ENCODE peak calls at places on chromosomes 13 and 19, in five cellular contexts. S, X, H, U and F are unnamed samples.

GRCh38 chr13:60990032-60990733 is 425.5 kb downstream of the PCDH20 start:
- DNase-seq in S (peak; percentile 12), X (no peak), H (peak; percentile 23), U (peak; percentile 12), F (no peak)

GRCh38 chr19:51810228-51810627 is 15.3 kb downstream of the FPR3 start:
- DNase-seq in S (no peak), X (no peak), H (no peak), U (peak; percentile 68), F (no peak)

GRCh38 chr13:62631614-62632013 is 1216.0 kb upstream of the PCDH20 start:
- DNase-seq in S (no peak), X (no peak), H (no peak), U (no peak), F (no peak)

GRCh38 chr13:99895428-99895998 is 76.1 kb downstream of the ZIC5 start:
- DNase-seq in S (no peak), X (no peak), H (no peak), U (no peak), F (no peak)

GRCh38 chr13:114044486-114044885 is 70.6 kb upstream of the C13orf46 start:
- DNase-seq in S (no peak), X (no peak), H (no peak), U (no peak), F (no peak)

GRCh38 chr13:65236841-65237418 is 1993.2 kb downstream of the PCDH9 start:
- DNase-seq in S (no peak), X (no peak), H (no peak), U (no peak), F (peak; percentile 13)

GRCh38 chr13:55219538-55219937 is 1921.2 kb upstream of the PRR20A start:
- DNase-seq in S (no peak), X (no peak), H (no peak), U (no peak), F (no peak)

GRCh38 chr13:68745517-68745916 is 1362.1 kb upstream of the ATXN8OS start:
- DNase-seq in S (no peak), X (no peak), H (no peak), U (no peak), F (no peak)

GRCh38 chr13:68304287-68304893 is 1074.3 kb upstream of the PCDH9 start:
- DNase-seq in S (peak; percentile 74), X (no peak), H (no peak), U (peak; percentile 43), F (peak; percentile 2)

GRCh38 chr19:38280030-38280921 is 15.9 kb downstream of the SPINT2 start:
- DNase-seq in S (no peak), X (no peak), H (no peak), U (no peak), F (no peak)

GRCh38 chr19:1069009-1069779 is 2.2 kb downstream of the ARHGAP45 start:
- DNase-seq in S (no peak), X (no peak), H (no peak), U (no peak), F (no peak)

GRCh38 chr19:20858218-20858617 is 64.8 kb upstream of the ZNF85 start:
- DNase-seq in S (no peak), X (no peak), H (no peak), U (no peak), F (peak; percentile 25)

GRCh38 chr19:55368701-55369563 is 1.3 kb downstream of the IL11 start:
- DNase-seq in S (no peak), X (no peak), H (no peak), U (no peak), F (no peak)

GRCh38 chr19:29587518-29587986 is 18.5 kb upstream of the POP4 start:
- DNase-seq in S (no peak), X (peak; percentile 76), H (no peak), U (no peak), F (no peak)

GRCh38 chr19:13817615-13818371 is 22.6 kb downstream of the ZSWIM4 start:
- DNase-seq in S (no peak), X (no peak), H (peak; percentile 98), U (no peak), F (no peak)

GRCh38 chr13:30708541-30708940 is 26.8 kb upstream of the ALOX5AP start:
- DNase-seq in S (no peak), X (no peak), H (no peak), U (no peak), F (no peak)

GRCh38 chr19:46206176-46206575 is 23.4 kb upstream of the IGFL1 start:
- DNase-seq in S (no peak), X (no peak), H (no peak), U (no peak), F (no peak)

GRCh38 chr13:100301418-100301817 is 212.5 kb downstream of the PCCA start:
- DNase-seq in S (no peak), X (no peak), H (no peak), U (no peak), F (no peak)

GRCh38 chr19:38736413-38737280 is 7.6 kb downstream of the CAPN12 start:
- DNase-seq in S (peak; percentile 79), X (peak; percentile 17), H (peak; percentile 36), U (no peak), F (peak; percentile 38)

GRCh38 chr13:113404723-113405471 is 41.0 kb upstream of the GRTP1 start:
- DNase-seq in S (no peak), X (no peak), H (no peak), U (no peak), F (no peak)

GRCh38 chr13:57629391-57629804 is 2.1 kb upstream of the PCDH17 start:
- DNase-seq in S (peak; percentile 8), X (no peak), H (no peak), U (no peak), F (no peak)

GRCh38 chr19:10518444-10519361 is 1.5 kb upstream of the S1PR5 start:
- DNase-seq in S (no peak), X (no peak), H (no peak), U (no peak), F (no peak)

GRCh38 chr13:23707674-23708073 is 137.5 kb downstream of the TNFRSF19 start:
- DNase-seq in S (no peak), X (no peak), H (no peak), U (no peak), F (no peak)

GRCh38 chr13:77429320-77430142 is 102.6 kb upstream of the MYCBP2 start:
- DNase-seq in S (no peak), X (peak; percentile 93), H (no peak), U (no peak), F (no peak)

GRCh38 chr19:29680447-29680846 is 15.2 kb downstream of the PLEKHF1 start:
- DNase-seq in S (no peak), X (no peak), H (no peak), U (no peak), F (no peak)

GRCh38 chr19:11370744-11371143 is 3.7 kb upstream of the SWSAP1 start:
- DNase-seq in S (no peak), X (no peak), H (no peak), U (no peak), F (no peak)

GRCh38 chr19:49016067-49016839 is 638 bp downstream of the LHB start:
- DNase-seq in S (no peak), X (no peak), H (no peak), U (no peak), F (no peak)

GRCh38 chr19:46537136-46538097 is 41.8 kb upstream of the PNMA8B start:
- DNase-seq in S (peak; percentile 75), X (no peak), H (no peak), U (no peak), F (no peak)

GRCh38 chr13:51995677-51996551 is 15.3 kb downstream of the ATP7B start:
- DNase-seq in S (peak; percentile 53), X (no peak), H (no peak), U (no peak), F (no peak)

GRCh38 chr13:45615501-45616101 is at the start of gene ERICH6B:
- DNase-seq in S (no peak), X (no peak), H (peak; percentile 33), U (no peak), F (peak; percentile 39)
- TF ChIP-seq SUZ12 in S (no peak), X (no peak), H (peak; percentile 24), U (no peak), F (no peak)

DNA sequence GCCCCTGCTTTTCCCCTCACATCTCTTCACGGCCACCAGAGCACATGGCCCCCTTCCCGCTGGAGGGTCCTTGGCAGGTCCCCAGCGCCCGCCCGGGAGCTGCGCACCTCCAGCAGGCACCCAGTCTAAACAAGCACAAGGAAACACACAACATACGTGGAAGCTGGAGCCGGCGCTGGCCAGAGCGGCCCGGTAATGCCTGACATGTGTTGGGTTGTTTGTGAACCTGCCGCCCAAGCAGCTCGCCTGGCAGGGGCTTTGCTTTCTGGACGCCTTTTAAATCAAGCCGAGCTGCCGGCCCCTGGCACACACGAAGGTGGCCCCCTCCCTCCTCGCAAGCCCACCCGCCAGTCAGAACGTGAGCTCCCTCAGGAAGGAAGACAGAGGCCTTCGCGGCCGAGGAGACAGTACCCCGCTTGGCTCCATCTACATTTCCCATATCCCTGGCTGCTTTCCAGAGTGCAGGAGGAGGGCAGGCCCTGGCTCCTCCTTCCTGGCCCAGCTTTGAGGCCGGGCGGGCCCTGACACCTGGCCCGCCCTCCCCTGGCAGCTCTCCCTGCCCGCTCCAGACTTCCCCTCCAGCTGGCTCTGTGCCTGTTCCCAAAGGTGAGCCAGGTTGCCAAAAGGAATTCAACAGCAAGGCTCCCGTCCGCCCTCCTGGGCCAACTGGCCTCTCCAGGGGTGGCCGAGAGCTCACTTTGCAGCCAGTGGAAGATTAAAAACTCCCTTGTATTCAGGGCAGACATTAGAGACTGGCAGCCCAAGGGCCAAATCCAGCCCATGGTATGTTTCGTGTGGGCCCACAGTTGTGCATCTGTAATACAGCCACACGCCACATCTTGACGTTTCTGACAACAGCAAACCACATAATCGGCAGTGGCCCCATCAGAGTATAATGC is 28.7 kb downstream of the COMP start:
- DNase-seq in S (no peak), X (no peak), H (no peak), U (peak; percentile 63), F (no peak)
- TF ChIP-seq SUZ12 in S (no peak), X (no peak), H (no peak), U (no peak), F (no peak)

GRCh38 chr19:33638167-33639033 is 16.6 kb downstream of the CHST8 start:
- DNase-seq in S (no peak), X (no peak), H (peak; percentile 34), U (no peak), F (peak; percentile 48)

GRCh38 chr19:33631628-33631995 is 9.9 kb downstream of the CHST8 start:
- DNase-seq in S (no peak), X (no peak), H (no peak), U (no peak), F (no peak)

GRCh38 chr19:33630880-33631627 is 9.3 kb downstream of the CHST8 start:
- DNase-seq in S (no peak), X (no peak), H (no peak), U (no peak), F (no peak)

GRCh38 chr19:33629826-33630375 is 8.1 kb downstream of the CHST8 start:
- DNase-seq in S (no peak), X (no peak), H (no peak), U (no peak), F (no peak)

GRCh38 chr19:33634361-33635091 is 12.8 kb downstream of the CHST8 start:
- DNase-seq in S (no peak), X (no peak), H (no peak), U (no peak), F (no peak)
- TF ChIP-seq SUZ12 in S (no peak), X (no peak), H (no peak), U (no peak), F (no peak)

GRCh38 chr13:49241296-49241695 is 6.4 kb upstream of the CDADC1 start:
- DNase-seq in S (no peak), X (no peak), H (no peak), U (no peak), F (no peak)

GRCh38 chr13:49247722-49248432 is at the start of gene CDADC1:
- DNase-seq in S (peak; percentile 96), X (peak; percentile 65), H (peak; percentile 91), U (peak; percentile 91), F (peak; percentile 88)

GRCh38 chr13:49248433-49249002 is 793 bp downstream of the CDADC1 start:
- DNase-seq in S (peak; percentile 15), X (no peak), H (no peak), U (peak; percentile 4), F (no peak)

GRCh38 chr13:49246850-49247721 is 639 bp upstream of the CDADC1 start:
- DNase-seq in S (no peak), X (no peak), H (no peak), U (no peak), F (no peak)
- TF ChIP-seq SUZ12 in S (no peak), X (no peak), H (no peak), U (no peak), F (no peak)